ENCODE peak calls at places on chromosomes 6 and 20, in six cellular contexts. G is bronchial epithelial cell, A is neural crest cell, W is ovary, K is tibial artery, S is lower lobe of right lung. I is an unnamed sample.

GRCh38 chr20:38060536-38060935 is 27.0 kb downstream of the RPRD1B start:
- DNase-seq in G (no peak), A (no peak), W (no peak), K (no peak), S (no peak), I (no peak)

GRCh38 chr6:100426241-100426640 is 38.5 kb downstream of the SIM1 start:
- DNase-seq in G (no peak), A (no peak), W (no peak), K (no peak), S (no peak), I (no peak)

GRCh38 chr6:2651536-2651935 is 99.2 kb downstream of the MYLK4 start:
- DNase-seq in G (no peak), A (no peak), W (no peak), K (no peak), S (no peak), I (no peak)

GRCh38 chr6:78810146-78810545 is 57.2 kb upstream of the IRAK1BP1 start:
- DNase-seq in G (peak; percentile 80), A (peak; percentile 6), W (no peak), K (no peak), S (no peak), I (no peak)

GRCh38 chr6:21931641-21932335 is 338.2 kb downstream of the SOX4 start:
- DNase-seq in G (peak; percentile 42), A (no peak), W (no peak), K (no peak), S (no peak), I (no peak)

GRCh38 chr6:7640607-7641577 is 50.9 kb downstream of the SNRNP48 start:
- DNase-seq in G (peak; percentile 96), A (no peak), W (no peak), K (no peak), S (no peak), I (no peak)

GRCh38 chr20:39016076-39016475 is 53.9 kb downstream of the DHX35 start:
- DNase-seq in G (peak; percentile 64), A (no peak), W (no peak), K (no peak), S (no peak), I (no peak)

GRCh38 chr6:142280927-142281326 is 20.9 kb upstream of the ADGRG6 start:
- DNase-seq in G (no peak), A (no peak), W (no peak), K (no peak), S (no peak), I (no peak)

GRCh38 chr6:90397929-90398674 is 101.5 kb upstream of the BACH2 start:
- DNase-seq in G (peak; percentile 64), A (no peak), W (no peak), K (no peak), S (no peak), I (no peak)

GRCh38 chr6:81891869-81892268 is 139.4 kb upstream of the TENT5A start:
- DNase-seq in G (no peak), A (no peak), W (no peak), K (no peak), S (peak; percentile 45), I (no peak)

GRCh38 chr6:139349464-139350020 is 24.9 kb downstream of the CITED2 start:
- DNase-seq in G (peak; percentile 79), A (no peak), W (no peak), K (no peak), S (no peak), I (no peak)
- TF ChIP-seq CTCF in G (no peak), A (no peak), W (no peak), K (no peak), S (no peak), I (no peak)

GRCh38 chr6:41941280-41942044 is at the start of gene CCND3:
- DNase-seq in G (peak; percentile 74), A (peak; percentile 80), W (peak; percentile 91), K (peak; percentile 92), S (peak; percentile 97), I (peak; percentile 92)

GRCh38 chr6:41939091-41939847 is 2.3 kb downstream of the CCND3 start:
- DNase-seq in G (no peak), A (no peak), W (peak; percentile 58), K (no peak), S (peak; percentile 80), I (peak; percentile 60)

GRCh38 chr6:41939848-41940758 is 1.5 kb downstream of the CCND3 start:
- DNase-seq in G (no peak), A (no peak), W (peak; percentile 20), K (no peak), S (peak; percentile 59), I (peak; percentile 28)

GRCh38 chr6:41942045-41942851 is 640 bp upstream of the CCND3 start:
- DNase-seq in G (peak; percentile 81), A (no peak), W (no peak), K (no peak), S (no peak), I (no peak)

DNA sequence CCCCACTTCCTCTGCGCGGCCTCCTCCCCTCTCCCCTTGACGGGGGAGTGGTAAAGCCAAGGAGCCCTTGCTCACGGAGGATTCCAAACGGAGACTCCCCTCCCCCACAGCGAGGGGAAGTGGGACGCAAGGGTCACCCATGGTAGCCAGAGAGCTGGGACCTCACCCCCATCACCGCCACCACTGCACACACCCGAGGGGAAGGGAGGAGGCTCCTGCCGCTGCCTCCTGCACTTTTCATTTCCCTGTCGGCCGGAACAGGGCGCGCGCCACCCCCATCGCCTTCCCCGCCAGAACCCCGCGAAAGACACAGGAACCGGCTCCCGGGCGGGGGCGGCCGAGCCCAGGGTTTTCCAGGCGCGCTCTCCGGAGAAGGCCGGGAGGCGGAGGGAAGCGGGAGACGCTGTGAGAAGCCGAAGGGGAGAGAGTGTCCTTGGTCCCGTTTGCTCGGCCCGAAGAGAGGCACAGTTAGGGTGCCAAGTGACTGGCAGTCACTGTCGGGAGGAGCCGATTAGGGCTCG is 789 bp downstream of the CCND3 start:
- DNase-seq in G (no peak), A (no peak), W (peak; percentile 54), K (peak; percentile 71), S (peak; percentile 70), I (peak; percentile 39)
- TF ChIP-seq CTCF in G (no peak), A (no peak), W (no peak), K (no peak), S (no peak), I (no peak)

DNA sequence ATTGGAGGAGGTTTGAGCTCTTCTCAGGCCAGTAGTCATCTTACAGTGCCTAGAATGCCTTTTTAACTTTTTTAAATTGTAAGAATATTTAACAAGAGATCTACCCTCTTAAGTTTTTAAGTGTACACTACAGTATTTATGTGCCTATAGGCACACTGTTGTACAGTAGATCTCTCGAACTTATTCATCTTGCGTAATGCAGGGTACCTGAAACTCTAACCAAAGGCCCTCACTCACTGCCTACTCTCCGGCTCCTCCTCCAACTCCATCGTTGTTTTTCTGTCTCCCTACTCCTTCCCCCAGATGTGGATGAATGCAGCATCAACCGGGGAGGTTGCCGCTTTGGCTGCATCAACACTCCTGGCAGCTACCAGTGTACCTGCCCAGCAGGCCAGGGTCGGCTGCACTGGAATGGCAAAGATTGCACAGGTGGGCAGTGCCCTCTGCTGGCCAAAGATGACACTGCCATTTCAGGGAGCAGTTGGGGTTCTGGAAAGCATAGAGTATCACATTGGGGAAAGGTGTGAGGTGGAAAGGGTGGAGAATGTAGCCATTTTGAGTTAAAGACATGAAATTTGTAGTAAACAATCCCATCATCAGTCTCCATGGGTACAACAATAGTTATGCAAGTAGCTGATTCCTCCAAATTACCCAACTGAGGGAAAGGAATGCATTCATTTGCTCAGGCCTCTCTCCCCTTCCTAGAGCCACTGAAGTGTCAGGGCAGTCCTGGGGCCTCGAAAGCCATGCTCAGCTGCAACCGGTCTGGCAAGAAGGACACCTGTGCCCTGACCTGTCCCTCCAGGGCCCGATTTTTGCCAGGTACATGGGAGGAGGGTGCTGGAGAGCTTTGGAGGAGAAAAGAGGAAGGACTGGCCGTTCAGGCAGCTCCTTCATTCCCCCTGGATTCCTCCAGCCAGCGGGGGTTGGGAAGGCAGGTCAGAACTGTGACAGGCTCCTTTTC is 18.4 kb upstream of the ZNF76 start:
- DNase-seq in G (peak; percentile 50), A (peak; percentile 79), W (peak; percentile 77), K (peak; percentile 83), S (peak; percentile 82), I (peak; percentile 56)
- TF ChIP-seq CTCF in G (peak; percentile 93), A (peak; percentile 99), W (peak; percentile 74), K (peak; percentile 95), S (peak; percentile 97), I (peak; percentile 86)

DNA sequence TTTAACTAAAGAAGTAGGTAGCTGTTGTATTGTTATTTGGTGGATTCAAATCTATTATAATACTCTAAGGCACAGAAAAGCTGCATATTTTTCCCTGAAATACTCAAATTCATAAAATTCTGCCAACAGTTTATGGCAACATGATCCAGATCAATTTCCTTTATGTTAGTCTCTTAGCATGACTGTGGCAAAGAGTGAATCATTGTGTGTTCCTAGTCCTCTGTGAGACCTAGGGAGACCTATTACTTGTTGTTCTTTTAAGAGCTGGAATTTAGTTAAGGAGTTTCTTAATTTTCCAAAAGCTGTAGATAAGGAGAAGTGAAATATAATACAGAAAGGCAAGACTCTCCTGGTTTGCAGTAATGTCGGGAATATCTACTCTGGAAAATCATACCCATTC is 149.6 kb downstream of the RIMS1 start:
- DNase-seq in G (peak; percentile 37), A (no peak), W (no peak), K (no peak), S (no peak), I (no peak)
- TF ChIP-seq CTCF in G (no peak), A (no peak), W (no peak), K (no peak), S (no peak), I (no peak)

I was measured in uterus.